ENCODE peak calls at places on chromosomes 6 and 20, in seven cellular contexts. K is heart right ventricle; O is endothelial cell of umbilical vein; H is A549; T is osteoblast; Z is colonic mucosa; J is CD8-positive, alpha-beta T cell. P is an unnamed sample.

GRCh38 chr20:24816907-24817306 is 132.2 kb upstream of the CST7 start:
- DNase-seq in T (peak; percentile 74), O (no peak), K (no peak), Z (no peak), H (no peak), J (no peak), P (no peak)

GRCh38 chr6:72861935-72862432 is 240.1 kb downstream of the KCNQ5 start:
- DNase-seq in K (no peak), O (peak; percentile 88), T (peak; percentile 39), Z (no peak), J (no peak), H (no peak), P (no peak)

GRCh38 chr6:93894521-93894920 is 475.2 kb upstream of the EPHA7 start:
- DNase-seq in K (no peak), J (no peak), O (no peak), Z (no peak), H (no peak), T (no peak), P (no peak)

GRCh38 chr6:80439721-80440488 is 333.4 kb downstream of the BCKDHB start:
- DNase-seq in O (no peak), H (no peak), J (no peak), T (no peak), Z (no peak), K (no peak), P (no peak)

GRCh38 chr6:164085552-164086325 is 671.2 kb downstream of the QKI start:
- DNase-seq in K (peak; percentile 81), H (no peak), O (peak; percentile 81), J (no peak), T (peak; percentile 92), Z (no peak), P (no peak)

GRCh38 chr6:125957845-125958244 is 1.3 kb downstream of the HINT3 start:
- DNase-seq in J (no peak), H (peak; percentile 50), O (peak; percentile 66), K (no peak), T (peak; percentile 77), Z (peak; percentile 67), P (peak; percentile 62)

GRCh38 chr6:33040157-33040556 is 30.8 kb upstream of the HLA-DOA start:
- DNase-seq in K (no peak), H (no peak), O (no peak), J (no peak), T (no peak), Z (no peak), P (no peak)

GRCh38 chr6:2396856-2397640 is 151.6 kb upstream of the GMDS start:
- DNase-seq in T (peak; percentile 80), K (peak; percentile 46), Z (no peak), H (no peak), O (no peak), J (no peak), P (peak; percentile 51)

GRCh38 chr6:38599261-38599660 is 40.5 kb downstream of the BTBD9 start:
- DNase-seq in T (no peak), K (no peak), J (no peak), H (no peak), Z (no peak), O (no peak), P (no peak)

GRCh38 chr6:11094411-11094851 is 797 bp downstream of the SMIM13 start:
- DNase-seq in H (peak; percentile 18), Z (peak; percentile 66), K (no peak), T (peak; percentile 93), O (peak; percentile 65), J (peak; percentile 33), P (peak; percentile 64)

GRCh38 chr6:143196525-143197225 is 136.0 kb downstream of the AIG1 start:
- DNase-seq in T (no peak), Z (no peak), K (no peak), O (peak; percentile 18), H (no peak), J (no peak), P (no peak)

GRCh38 chr20:63465380-63466249 is 6.8 kb downstream of the KCNQ2 start:
- DNase-seq in Z (no peak), J (no peak), H (no peak), T (no peak), O (no peak), K (no peak), P (no peak)

GRCh38 chr6:139839506-139840156 is 465.2 kb upstream of the CITED2 start:
- DNase-seq in H (no peak), Z (no peak), K (no peak), J (no peak), O (no peak), T (peak; percentile 76), P (no peak)

GRCh38 chr20:9147553-9148024 is 78.7 kb downstream of the PLCB4 start:
- DNase-seq in O (no peak), J (no peak), T (peak; percentile 72), K (no peak), Z (no peak), H (peak; percentile 47), P (peak; percentile 6)

GRCh38 chr6:134176283-134176975 is 124.0 kb upstream of the SLC2A12 start:
- DNase-seq in Z (peak; percentile 35), J (no peak), H (no peak), O (peak; percentile 62), T (peak; percentile 81), K (peak; percentile 66), P (peak; percentile 63)

GRCh38 chr6:17986656-17987575 is 519 bp downstream of the KIF13A start:
- DNase-seq in O (peak; percentile 71), H (peak; percentile 47), J (no peak), K (peak; percentile 67), T (peak; percentile 96), Z (peak; percentile 72), P (peak; percentile 77)

GRCh38 chr6:17367868-17368267 is 25.5 kb upstream of the CAP2 start:
- DNase-seq in T (no peak), H (no peak), J (no peak), K (no peak), Z (no peak), O (no peak), P (no peak)

GRCh38 chr6:119497988-119498727 is 148.6 kb upstream of the MAN1A1 start:
- DNase-seq in H (no peak), Z (no peak), O (no peak), J (no peak), T (no peak), K (no peak), P (no peak)

GRCh38 chr6:36577298-36577697 is 16.9 kb upstream of the SRSF3 start:
- DNase-seq in T (peak; percentile 91), J (no peak), O (no peak), Z (no peak), K (no peak), H (peak; percentile 89), P (peak; percentile 50)

GRCh38 chr6:32974541-32975308 is 6.3 kb downstream of the BRD2 start:
- DNase-seq in O (no peak), H (no peak), T (peak; percentile 84), K (no peak), Z (no peak), J (no peak), P (no peak)

GRCh38 chr20:14727485-14728170 is 390.2 kb upstream of the FLRT3 start:
- DNase-seq in Z (no peak), J (no peak), H (no peak), O (no peak), T (no peak), K (no peak), P (no peak)

GRCh38 chr20:49276895-49277785 is 717 bp downstream of the ZNFX1 start:
- DNase-seq in K (peak; percentile 49), T (no peak), H (no peak), J (peak; percentile 25), O (no peak), Z (peak; percentile 50), P (peak; percentile 33)

GRCh38 chr20:2911200-2911599 is 37.9 kb downstream of the PTPRA start:
- DNase-seq in O (no peak), K (no peak), J (no peak), H (no peak), Z (no peak), T (no peak), P (no peak)

DNA sequence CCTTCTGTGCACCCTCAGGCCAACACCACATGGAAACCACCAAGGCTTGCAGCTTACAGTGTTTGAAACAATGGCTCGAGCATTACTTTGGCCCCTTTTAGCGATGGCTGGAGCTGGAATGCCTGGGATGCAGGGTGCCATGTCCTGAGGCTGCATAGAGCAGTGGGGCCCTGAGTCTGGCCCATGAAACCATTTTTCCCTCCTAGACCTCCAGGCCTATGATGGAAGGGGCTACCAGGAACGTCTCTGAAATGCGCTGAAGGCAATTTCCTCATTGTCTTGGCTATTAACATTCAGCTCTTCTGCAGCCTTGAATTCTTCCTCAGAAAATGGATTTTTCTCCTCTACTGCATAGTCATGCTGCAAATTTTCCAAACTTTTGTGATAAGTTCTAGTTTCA is 29.9 kb upstream of the SERINC1 start:
- DNase-seq in K (no peak), J (no peak), T (no peak), H (no peak), O (no peak), Z (no peak), P (no peak)
- H3K9me3 ChIP-seq in K (peaks cover 86% of the 10 kb centered on the region), J (peaks cover 4% of the 10 kb centered on the region), T (no peaks in the 10 kb centered on the region), H (no peaks in the 10 kb centered on the region), O (no peaks in the 10 kb centered on the region), Z (no peaks in the 10 kb centered on the region), P (peaks cover 46% of the 10 kb centered on the region)

DNA sequence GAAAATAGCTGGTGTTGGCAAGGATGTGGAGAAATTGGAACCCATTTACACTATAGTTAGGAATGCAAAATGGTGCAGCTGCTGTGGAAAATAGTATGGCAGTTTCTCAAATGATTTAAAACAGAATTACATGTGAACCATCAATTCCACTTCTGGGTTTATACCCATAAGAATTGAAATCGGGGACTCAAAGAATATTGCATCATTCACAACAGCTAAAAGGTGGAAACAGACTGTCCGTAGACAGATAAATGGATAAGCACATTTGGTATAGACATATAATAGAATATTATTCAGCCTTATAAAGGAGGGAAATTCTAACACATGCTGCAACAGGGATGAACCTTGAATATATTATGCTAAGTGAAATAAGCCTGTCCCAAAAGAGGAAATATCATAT is 189.9 kb upstream of the RIN2 start:
- DNase-seq in J (no peak), H (no peak), Z (no peak), O (no peak), K (no peak), T (no peak), P (no peak)
- H3K27ac ChIP-seq in J (no peak overlapping the region), H (no peak overlapping the region), Z (no peak overlapping the region), O (no peak overlapping the region), K (no peak overlapping the region), T (no peak overlapping the region), P (no peak overlapping the region)

DNA sequence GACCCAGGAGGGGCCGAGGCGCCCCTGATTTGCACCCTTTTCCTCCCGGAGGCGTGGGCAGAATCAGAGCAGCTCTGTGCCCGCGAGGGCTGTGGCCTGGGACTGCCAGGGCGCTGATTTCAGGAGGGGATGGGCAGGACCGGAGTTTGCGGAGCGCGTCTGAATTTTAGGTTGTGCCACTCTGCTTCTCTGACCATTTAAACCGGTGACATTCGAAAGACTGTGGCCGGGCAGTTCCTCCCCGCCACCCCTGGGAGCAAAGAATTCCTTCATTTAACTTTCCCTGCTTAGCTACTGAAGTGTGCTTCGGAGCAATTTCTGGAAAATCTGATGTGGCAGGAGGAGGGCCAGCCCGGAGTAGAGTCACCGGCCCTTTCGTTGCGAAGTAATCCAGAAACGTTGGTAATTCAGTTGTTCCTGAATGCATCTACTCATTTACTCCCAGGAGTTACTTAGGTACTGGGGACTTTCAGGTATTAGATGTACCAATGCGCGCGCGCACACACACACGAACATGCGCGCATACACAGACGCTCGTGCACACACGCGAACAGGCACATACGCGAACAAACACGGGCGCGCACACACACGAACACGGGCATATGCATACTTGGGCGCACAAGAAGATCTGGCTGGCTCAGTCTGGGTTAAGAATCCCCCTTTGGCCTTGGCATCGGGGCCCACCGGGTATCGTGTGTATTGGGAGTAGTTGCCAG is 576 bp downstream of the CCDC170 start:
- DNase-seq in K (peak; percentile 49), Z (peak; percentile 23), O (peak; percentile 70), J (no peak), T (peak; percentile 72), H (peak; percentile 63), P (peak; percentile 60)
- TF ChIP-seq CTCF in K (no peak), Z (no peak), O (no peak), J (no peak), T (no peak), H (no peak), P (no peak)

GRCh38 chr20:61993058-61993457 is 72.6 kb downstream of the TAF4 start:
- DNase-seq in T (no peak), Z (no peak), K (no peak), O (no peak), H (no peak), J (no peak), P (no peak)
- H3K9me3 ChIP-seq in T (peaks cover 6% of the 10 kb centered on the region), Z (no peaks in the 10 kb centered on the region), K (peaks cover 17% of the 10 kb centered on the region), O (no peaks in the 10 kb centered on the region), H (peaks cover 27% of the 10 kb centered on the region), J (peaks cover 5% of the 10 kb centered on the region), P (peaks cover 16% of the 10 kb centered on the region)

P was measured in hepatocyte.